ENCODE peak calls at places on chromosome 2, in five cellular contexts. J, N, S, W and K are unnamed samples.

GRCh38 chr2:78202986-78203670 is 681.0 kb upstream of the LRRTM4 start:
- DNase-seq in J (no peak), N (no peak), S (no peak), W (peak), K (peak)

GRCh38 chr2:207734264-207734635 is 22.8 kb downstream of the CCNYL1 start:
- DNase-seq in J (no peak), N (no peak), S (no peak), W (peak), K (no peak)

GRCh38 chr2:53403836-53404413 is 363.7 kb upstream of the CHAC2 start:
- DNase-seq in J (no peak), N (no peak), S (no peak), W (peak), K (peak)

GRCh38 chr2:44247924-44248323 is 27.4 kb upstream of the SLC3A1 start:
- DNase-seq in J (no peak), N (no peak), S (no peak), W (peak), K (peak)

GRCh38 chr2:11503354-11503927 is 30.4 kb upstream of the GREB1 start:
- DNase-seq in J (no peak), N (no peak), S (no peak), W (no peak), K (no peak)

GRCh38 chr2:36889782-36890181 is 76.6 kb downstream of the STRN start:
- DNase-seq in J (no peak), N (no peak), S (no peak), W (peak), K (peak)

GRCh38 chr2:10490806-10491291 is 42.7 kb upstream of the ODC1 start:
- DNase-seq in J (no peak), N (no peak), S (no peak), W (no peak), K (no peak)

GRCh38 chr2:166449439-166449838 is 44.6 kb downstream of the SCN7A start:
- DNase-seq in J (no peak), N (no peak), S (no peak), W (no peak), K (no peak)

GRCh38 chr2:195471807-195472206 is 185.2 kb upstream of the SLC39A10 start:
- DNase-seq in J (no peak), N (no peak), S (no peak), W (no peak), K (no peak)

GRCh38 chr2:31558401-31559295 is 22.1 kb downstream of the SRD5A2 start:
- DNase-seq in J (no peak), N (no peak), S (no peak), W (peak), K (no peak)

GRCh38 chr2:20223345-20224190 is 1.4 kb downstream of the SDC1 start:
- DNase-seq in J (no peak), N (peak), S (peak), W (peak), K (peak)

GRCh38 chr2:27624943-27625342 is 3.9 kb downstream of the CCDC121 start:
- DNase-seq in J (no peak), N (no peak), S (no peak), W (no peak), K (no peak)